ENCODE peak calls at places on chromosomes 13 and 19, in nine cellular contexts. V is Caco-2, A is BJ, Y is ovary, Q is nephron progenitor cell, R is fibroblast of villous mesenchyme, K is esophagus muscularis mucosa, L is heart right ventricle, N is heart left ventricle. X is an unnamed sample.

GRCh38 chr19:52942371-52943133 is 19.3 kb upstream of the ZNF888 start:
- DNase-seq in V (peak; percentile 95), A (peak; percentile 41), Y (peak; percentile 92), Q (peak; percentile 96), R (peak; percentile 83), K (peak; percentile 99), L (peak; percentile 94), N (peak; percentile 89), X (no peak)

GRCh38 chr19:17555929-17556813 is 722 bp downstream of the COLGALT1 start:
- DNase-seq in V (peak; percentile 42), A (no peak), Y (peak; percentile 58), Q (peak; percentile 40), R (peak; percentile 80), K (no peak), L (peak; percentile 75), N (peak; percentile 75), X (peak; percentile 94)

GRCh38 chr19:7998081-7998480 is 7.4 kb downstream of the ELAVL1 start:
- DNase-seq in V (no peak), A (no peak), Y (no peak), Q (no peak), R (peak; percentile 3), K (no peak), L (no peak), N (no peak), X (no peak)

GRCh38 chr13:35826626-35827254 is 304.4 kb downstream of the DCLK1 start:
- DNase-seq in V (peak; percentile 17), A (no peak), Y (no peak), Q (peak; percentile 15), R (no peak), K (no peak), L (no peak), N (no peak), X (no peak)

GRCh38 chr19:23436944-23437343 is 41.7 kb upstream of the ZNF91 start:
- DNase-seq in V (peak; percentile 6), A (no peak), Y (no peak), Q (no peak), R (no peak), K (peak; percentile 53), L (no peak), N (no peak), X (no peak)

GRCh38 chr19:31450696-31451095 is 101.5 kb upstream of the TSHZ3 start:
- DNase-seq in V (no peak), A (no peak), Y (no peak), Q (no peak), R (no peak), K (peak; percentile 26), L (no peak), N (no peak), X (no peak)

GRCh38 chr19:35222373-35223005 is 6.0 kb downstream of the FAM187B start:
- DNase-seq in V (no peak), A (no peak), Y (no peak), Q (no peak), R (no peak), K (peak; percentile 72), L (no peak), N (no peak), X (no peak)

GRCh38 chr13:111912453-111912866 is 154.5 kb upstream of the SOX1 start:
- DNase-seq in V (no peak), A (no peak), Y (no peak), Q (no peak), R (no peak), K (no peak), L (no peak), N (no peak), X (peak; percentile 75)

GRCh38 chr13:98448642-98448928 is 128.3 kb downstream of the STK24 start:
- DNase-seq in V (no peak), A (no peak), Y (no peak), Q (no peak), R (no peak), K (no peak), L (no peak), N (no peak), X (no peak)

GRCh38 chr13:98446234-98446621 is 130.7 kb downstream of the STK24 start:
- DNase-seq in V (no peak), A (no peak), Y (no peak), Q (no peak), R (no peak), K (no peak), L (no peak), N (no peak), X (no peak)

GRCh38 chr13:98449273-98449672 is 127.6 kb downstream of the STK24 start:
- DNase-seq in V (no peak), A (no peak), Y (no peak), Q (no peak), R (no peak), K (no peak), L (no peak), N (no peak), X (no peak)

GRCh38 chr13:98447130-98447529 is 129.8 kb downstream of the STK24 start:
- DNase-seq in V (no peak), A (no peak), Y (no peak), Q (no peak), R (no peak), K (no peak), L (no peak), N (no peak), X (no peak)

DNA sequence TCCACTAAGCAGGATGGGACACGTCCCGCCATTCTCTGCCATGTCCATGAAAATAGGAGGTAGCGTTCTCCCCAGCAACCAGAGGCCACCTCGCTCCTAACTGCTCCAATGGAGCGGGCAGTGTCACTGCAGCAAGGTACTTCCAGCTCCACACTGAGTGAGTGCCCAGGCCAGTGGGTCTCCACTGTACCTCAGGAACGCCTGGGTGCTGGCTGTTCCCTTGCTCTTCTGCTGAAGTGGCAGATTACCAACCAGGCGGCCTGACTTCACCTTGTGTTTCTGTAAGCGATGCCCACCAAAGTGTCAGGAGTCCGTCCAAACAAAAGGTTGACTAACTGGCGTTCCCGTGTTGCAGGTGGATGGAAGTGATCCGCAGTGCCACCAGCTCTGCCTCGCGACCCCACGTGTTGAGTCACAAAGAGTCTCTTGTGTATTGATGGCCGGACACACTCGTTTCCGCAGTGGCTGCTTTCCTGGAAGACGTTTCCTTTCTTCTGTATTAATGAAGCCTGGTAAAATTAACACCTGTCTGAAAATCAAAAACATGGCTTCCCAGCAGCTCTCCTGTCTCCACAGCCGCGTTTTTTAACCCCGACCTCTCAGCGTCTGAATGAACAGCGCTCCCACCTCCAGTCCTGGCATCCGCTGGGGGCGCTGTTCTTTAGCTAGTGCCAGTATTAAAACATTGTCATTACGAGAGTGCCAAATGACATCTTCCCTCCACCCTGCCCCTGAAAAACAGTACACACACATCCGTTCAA is 128.8 kb downstream of the STK24 start:
- DNase-seq in V (no peak), A (no peak), Y (no peak), Q (peak; percentile 76), R (peak; percentile 28), K (no peak), L (peak; percentile 60), N (peak; percentile 52), X (no peak)
- TF ChIP-seq CTCF in V (peak; percentile 26), A (peak; percentile 69), Y (no peak), Q (peak; percentile 66), R (peak; percentile 43), K (peak; percentile 68), L (peak; percentile 68), N (peak; percentile 56), X (peak; percentile 78)

GRCh38 chr13:26629260-26629659 is 71.8 kb downstream of the WASF3 start:
- DNase-seq in V (peak; percentile 22), A (no peak), Y (no peak), Q (no peak), R (no peak), K (no peak), L (no peak), N (no peak), X (no peak)
- TF ChIP-seq CTCF in V (peak; percentile 38), A (no peak), Y (no peak), Q (no peak), R (peak; percentile 14), K (no peak), L (no peak), N (no peak), X (no peak)

GRCh38 chr19:3984584-3984907 is 717 bp downstream of the EEF2 start:
- DNase-seq in V (no peak), A (no peak), Y (no peak), Q (no peak), R (no peak), K (no peak), L (no peak), N (no peak), X (no peak)

GRCh38 chr19:3983542-3983914 is 1.7 kb downstream of the EEF2 start:
- DNase-seq in V (no peak), A (no peak), Y (no peak), Q (no peak), R (no peak), K (no peak), L (no peak), N (no peak), X (no peak)

GRCh38 chr19:3984908-3985642 is at the start of gene EEF2:
- DNase-seq in V (peak; percentile 91), A (no peak), Y (peak; percentile 88), Q (peak; percentile 94), R (peak; percentile 89), K (peak; percentile 97), L (peak; percentile 91), N (peak; percentile 92), X (no peak)

GRCh38 chr19:3982701-3983541 is 2.3 kb downstream of the EEF2 start:
- DNase-seq in V (no peak), A (no peak), Y (no peak), Q (no peak), R (peak; percentile 58), K (no peak), L (no peak), N (peak; percentile 23), X (no peak)

DNA sequence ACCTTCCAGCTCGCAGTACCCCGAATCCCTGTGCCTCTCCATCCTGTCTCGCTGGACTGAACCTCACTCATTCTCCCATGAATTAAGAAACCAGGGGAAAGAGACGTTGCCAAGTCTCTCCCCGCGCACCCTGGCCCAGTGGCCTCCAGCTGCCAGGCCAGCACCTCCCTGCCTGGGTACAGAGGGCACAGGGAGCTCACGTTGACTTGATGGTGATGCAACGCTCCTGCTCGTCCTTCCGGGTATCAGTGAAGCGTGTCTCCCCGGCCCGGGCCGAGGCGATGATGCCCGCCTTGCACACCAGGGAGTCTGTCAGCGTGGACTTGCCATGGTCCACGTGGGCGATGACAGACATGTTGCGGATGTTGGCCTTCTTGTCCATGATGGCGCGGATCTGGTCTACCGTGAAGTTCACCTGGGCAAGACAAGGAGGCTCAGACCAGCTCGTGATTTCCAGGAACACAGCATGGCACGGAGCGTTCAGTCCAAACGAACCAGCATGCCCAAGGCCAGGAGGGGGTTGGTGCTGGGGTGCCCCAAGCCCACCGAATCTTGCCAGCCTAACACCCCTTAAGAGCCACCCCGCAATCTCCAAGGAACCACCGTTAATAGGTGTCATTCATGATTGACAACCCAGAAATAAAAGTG is 1.2 kb downstream of the EEF2 start:
- DNase-seq in V (no peak), A (no peak), Y (no peak), Q (peak; percentile 10), R (peak; percentile 60), K (no peak), L (no peak), N (peak; percentile 31), X (no peak)
- TF ChIP-seq CTCF in V (no peak), A (no peak), Y (no peak), Q (no peak), R (no peak), K (no peak), L (no peak), N (no peak), X (no peak)

DNA sequence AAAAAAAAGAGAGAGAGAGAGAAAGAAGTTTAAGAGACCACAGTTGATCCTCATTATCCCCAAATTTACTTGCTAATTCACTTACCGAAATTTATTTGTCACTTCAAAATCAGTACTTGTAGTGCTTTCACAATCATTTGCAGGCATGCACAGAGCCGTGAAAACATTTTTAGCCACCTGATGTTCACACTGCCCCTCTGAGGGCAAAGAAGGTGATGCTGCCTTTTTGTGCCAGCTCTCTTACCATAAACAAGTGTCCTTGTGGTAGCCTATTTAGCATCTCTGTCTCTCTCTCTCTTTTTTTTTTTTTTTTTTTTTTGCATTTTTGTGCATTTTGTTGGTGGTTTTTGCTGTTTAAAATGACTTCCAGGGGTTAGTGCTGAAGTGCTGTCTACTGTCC is 24.0 kb upstream of the CASP14 start:
- DNase-seq in V (peak; percentile 23), A (no peak), Y (no peak), Q (no peak), R (no peak), K (no peak), L (no peak), N (no peak), X (no peak)
- TF ChIP-seq CTCF in V (peak; percentile 16), A (no peak), Y (no peak), Q (no peak), R (no peak), K (no peak), L (no peak), N (no peak), X (peak; percentile 26)